ENCODE peak calls at places on chromosomes 11 and 22, in four cellular contexts. Z is SJSA1, A is A673, L is tibial artery. K is an unnamed sample.

GRCh38 chr11:44619931-44620725 is 54.7 kb downstream of the CD82 start:
- DNase-seq in L (no peak), A (no peak), Z (peak), K (no peak)

GRCh38 chr22:36781656-36782627 is 6.0 kb upstream of the IFT27 start:
- DNase-seq in Z (peak), L (peak), A (peak), K (peak)

GRCh38 chr11:63710476-63711217 is 29.3 kb downstream of the RTN3 start:
- DNase-seq in Z (no peak), A (peak), L (no peak), K (peak)

GRCh38 chr11:76690736-76691135 is 20.2 kb upstream of the LRRC32 start:
- DNase-seq in Z (no peak), L (no peak), A (no peak), K (no peak)

GRCh38 chr11:67285541-67286498 is 3.3 kb upstream of the ANKRD13D start:
- DNase-seq in A (no peak), Z (no peak), L (no peak), K (no peak)

GRCh38 chr11:70159612-70160570 is 43.2 kb upstream of the FADD start:
- DNase-seq in Z (peak), A (no peak), L (peak), K (no peak)

GRCh38 chr11:18720811-18721575 is 5.0 kb downstream of the IGSF22 start:
- DNase-seq in Z (peak), L (peak), A (peak), K (peak)

GRCh38 chr11:6315811-6316425 is 4.4 kb downstream of the CAVIN3 start:
- DNase-seq in A (peak), Z (peak), L (peak), K (no peak)

GRCh38 chr22:19814428-19814827 is 40.2 kb downstream of the GNB1L start:
- DNase-seq in A (no peak), Z (no peak), L (no peak), K (no peak)

GRCh38 chr11:21710791-21711190 is 482.1 kb upstream of the ANO5 start:
- DNase-seq in A (peak), Z (no peak), L (no peak), K (no peak)

GRCh38 chr11:77776455-77776854 is 44.1 kb downstream of the RSF1 start:
- DNase-seq in L (no peak), A (peak), Z (no peak), K (no peak)

GRCh38 chr11:17383466-17383865 is 5.0 kb downstream of the KCNJ11 start:
- DNase-seq in Z (no peak), L (no peak), A (no peak), K (no peak)

GRCh38 chr22:19579880-19580279 is 55.7 kb upstream of the CLDN5 start:
- DNase-seq in L (no peak), A (no peak), Z (no peak), K (no peak)

GRCh38 chr11:4643682-4644081 is at the start of gene OR51E1:
- DNase-seq in A (no peak), L (no peak), Z (no peak), K (no peak)

GRCh38 chr22:31399211-31400022 is at the start of gene DRG1:
- DNase-seq in A (peak), Z (peak), L (peak), K (peak)

GRCh38 chr11:86151188-86152005 is 82.5 kb upstream of the PICALM start:
- DNase-seq in A (no peak), L (peak), Z (peak), K (peak)

GRCh38 chr22:36787594-36787993 is 11.7 kb upstream of the IFT27 start:
- DNase-seq in L (no peak), Z (no peak), A (no peak), K (no peak)

GRCh38 chr22:38755155-38755910 is 465 bp downstream of the SUN2 start:
- DNase-seq in L (peak), Z (peak), A (peak), K (peak)

GRCh38 chr11:97202613-97203292 is 812.9 kb downstream of the JRKL start:
- DNase-seq in Z (no peak), L (no peak), A (no peak), K (no peak)

GRCh38 chr11:66877585-66877984 is 20.7 kb downstream of the LRFN4 start:
- DNase-seq in A (no peak), L (no peak), Z (no peak), K (no peak)

GRCh38 chr22:46589871-46590271 is 30.3 kb upstream of the GRAMD4 start:
- DNase-seq in L (no peak), A (no peak), Z (no peak), K (no peak)

GRCh38 chr11:2898366-2899079 is 12.9 kb upstream of the CDKN1C start:
- DNase-seq in L (peak), Z (peak), A (peak), K (no peak)

GRCh38 chr22:28600546-28601143 is 79.0 kb downstream of the TTC28 start:
- DNase-seq in A (peak), Z (no peak), L (no peak), K (no peak)

GRCh38 chr11:1522081-1522424 is 35.5 kb upstream of the MOB2 start:
- DNase-seq in Z (no peak), L (no peak), A (no peak), K (no peak)

GRCh38 chr11:102446606-102447005 is 6.0 kb downstream of the TMEM123 start:
- DNase-seq in A (no peak), Z (peak), L (no peak), K (no peak)

GRCh38 chr11:35098850-35099249 is 40.1 kb upstream of the CD44 start:
- DNase-seq in Z (no peak), L (no peak), A (no peak), K (no peak)

GRCh38 chr11:126538071-126538470 is 182.6 kb downstream of the ST3GAL4 start:
- DNase-seq in L (no peak), Z (no peak), A (peak), K (no peak)

GRCh38 chr11:45413156-45413833 is 127.2 kb upstream of the SYT13 start:
- DNase-seq in A (peak), L (no peak), Z (no peak), K (no peak)

GRCh38 chr11:93652161-93652597 is 9.3 kb upstream of the CEP295 start:
- DNase-seq in Z (no peak), A (peak), L (no peak), K (no peak)
- H3K27ac ChIP-seq in Z (no peak), A (no peak), L (no peak), K (no peak)

GRCh38 chr22:41801886-41802285 is 1.4 kb downstream of the CCDC134 start:
- DNase-seq in L (no peak), A (no peak), Z (no peak), K (no peak)
- H3K27ac ChIP-seq in L (no peak), A (peak), Z (no peak), K (no peak)

GRCh38 chr11:61716478-61717285 is 35.8 kb upstream of the MYRF start:
- DNase-seq in Z (no peak), A (no peak), L (no peak), K (no peak)
- H3K27ac ChIP-seq in Z (no peak), A (no peak), L (no peak), K (no peak)

DNA sequence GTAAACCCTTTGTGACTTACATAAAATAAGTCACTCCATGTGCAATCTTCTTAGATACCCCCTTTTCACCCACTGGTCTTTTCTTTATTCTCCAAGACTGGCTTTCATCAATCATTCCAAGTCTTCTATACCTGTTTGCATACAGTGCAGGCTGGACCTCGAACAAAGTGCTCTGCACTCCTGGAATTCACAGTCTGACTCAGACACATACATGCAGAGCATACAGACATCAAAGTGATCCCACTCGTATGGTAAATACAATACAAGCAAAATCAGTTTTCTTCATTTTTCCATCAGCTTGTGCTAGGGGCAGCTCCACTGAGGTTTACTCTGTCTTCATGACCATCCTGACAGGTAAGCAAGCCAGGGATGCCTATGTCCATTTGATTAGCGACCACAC is 16.8 kb upstream of the TMPRSS5 start:
- DNase-seq in L (no peak), Z (no peak), A (no peak), K (no peak)
- H3K27ac ChIP-seq in L (no peak), Z (no peak), A (no peak), K (no peak)

DNA sequence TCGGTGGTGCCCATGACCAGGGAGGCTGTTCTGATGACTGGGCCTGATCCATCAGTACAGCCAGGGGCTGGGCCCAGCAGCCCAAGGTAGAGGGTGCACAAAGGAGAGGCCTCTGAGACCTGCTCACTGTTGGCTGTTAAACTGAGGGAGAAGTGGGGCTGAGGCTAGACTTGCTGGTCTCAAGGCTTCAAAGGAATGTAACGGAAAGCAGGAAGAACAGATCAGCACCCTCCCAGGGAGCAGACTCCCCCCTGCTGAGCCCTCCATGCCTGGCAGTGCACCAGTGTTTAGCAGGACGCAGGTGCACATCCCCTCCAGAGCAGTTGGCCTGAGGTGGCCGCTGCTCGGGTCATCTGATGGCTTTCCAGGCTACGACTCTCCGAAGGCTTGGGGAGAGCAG is 255.6 kb upstream of the NARS2 start:
- DNase-seq in L (no peak), A (no peak), Z (no peak), K (no peak)
- H3K27ac ChIP-seq in L (no peak), A (no peak), Z (no peak), K (no peak)

DNA sequence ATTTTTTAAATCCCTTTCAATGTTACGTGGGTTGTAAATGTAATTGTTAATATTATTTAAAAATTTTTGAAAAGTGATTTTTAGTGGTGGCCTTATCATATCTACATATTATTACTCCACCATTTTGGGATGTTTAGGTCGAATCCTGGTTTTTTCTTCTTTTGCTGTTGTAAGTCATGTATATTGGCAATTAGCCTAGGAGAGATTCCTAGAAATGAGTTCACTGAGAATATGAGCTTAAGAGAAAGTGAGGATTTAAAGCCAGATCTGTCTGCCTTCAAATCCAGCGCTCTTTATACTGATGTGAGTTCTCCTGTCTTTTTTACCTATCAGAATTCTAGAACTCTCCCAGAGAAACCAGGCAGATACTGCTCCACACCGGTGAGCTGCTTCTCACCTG is 56.1 kb downstream of the PTPRJ start:
- DNase-seq in Z (no peak), L (no peak), A (no peak), K (no peak)
- H3K27ac ChIP-seq in Z (no peak), L (no peak), A (no peak), K (peak)